ENCODE peak calls at places on chromosomes 16 and 17, in four cellular contexts. K is K562, X is GM12878, M is H1. L is an unnamed sample.

GRCh38 chr17:37671813-37672544 is 28.7 kb upstream of the DDX52 start:
- DNase-seq in X (no peak), M (no peak), K (no peak), L (no peak)

GRCh38 chr16:13111747-13112146 is 210.3 kb downstream of the SHISA9 start:
- DNase-seq in X (no peak), M (no peak), K (no peak), L (no peak)

GRCh38 chr17:45149669-45150603 is 1.7 kb downstream of the HEXIM1 start:
- DNase-seq in X (no peak), K (peak), M (no peak), L (no peak)

GRCh38 chr16:72109966-72110530 is 16.4 kb downstream of the DHX38 start:
- DNase-seq in X (no peak), M (no peak), K (no peak), L (no peak)

GRCh38 chr17:81483085-81483861 is 29.3 kb downstream of the ACTG1 start:
- DNase-seq in X (no peak), M (no peak), K (no peak), L (no peak)

GRCh38 chr16:86343733-86344585 is 166.4 kb upstream of the FOXF1 start:
- DNase-seq in K (no peak), X (no peak), M (no peak), L (no peak)

GRCh38 chr16:9738690-9739089 is 443.5 kb downstream of the GRIN2A start:
- DNase-seq in M (no peak), X (no peak), K (no peak), L (no peak)

GRCh38 chr16:12375341-12375740 is 398.8 kb downstream of the SNX29 start:
- DNase-seq in K (no peak), M (no peak), X (no peak), L (no peak)

GRCh38 chr17:12726131-12726530 is 60.4 kb downstream of the MYOCD start:
- DNase-seq in K (no peak), X (no peak), M (no peak), L (no peak)

GRCh38 chr16:14491831-14492529 is 138.1 kb downstream of the PARN start:
- DNase-seq in K (no peak), M (no peak), X (no peak), L (no peak)

GRCh38 chr16:26795184-26795583 is 271.5 kb upstream of the C16orf82 start:
- DNase-seq in M (peak), X (no peak), K (peak), L (no peak)

GRCh38 chr17:79742589-79742918 is 11.8 kb downstream of the ENPP7 start:
- DNase-seq in M (no peak), X (no peak), K (no peak), L (no peak)

GRCh38 chr16:19382084-19382801 is 35.4 kb upstream of the TMC5 start:
- DNase-seq in K (no peak), M (no peak), X (no peak), L (no peak)

GRCh38 chr17:78652024-78652423 is 74.8 kb upstream of the DNAH17 start:
- DNase-seq in K (no peak), M (no peak), X (no peak), L (no peak)

GRCh38 chr16:54366005-54366634 is 79.5 kb upstream of the IRX3 start:
- DNase-seq in M (no peak), K (no peak), X (no peak), L (no peak)

GRCh38 chr17:38325221-38325851 is 18.4 kb downstream of the GPR179 start:
- DNase-seq in M (no peak), K (no peak), X (no peak), L (no peak)

GRCh38 chr16:19879241-19879792 is 5.3 kb downstream of the GPRC5B start:
- DNase-seq in X (no peak), M (peak), K (no peak), L (no peak)

GRCh38 chr16:23909792-23910418 is 74.1 kb downstream of the PRKCB start:
- DNase-seq in K (no peak), M (no peak), X (no peak), L (no peak)

GRCh38 chr16:53224932-53225533 is 170.2 kb downstream of the CHD9 start:
- DNase-seq in M (no peak), X (no peak), K (peak), L (no peak)

GRCh38 chr16:82152641-82153094 is 17.4 kb downstream of the MPHOSPH6 start:
- DNase-seq in M (no peak), K (no peak), X (no peak), L (no peak)

GRCh38 chr16:10979717-10980601 is 35.6 kb downstream of the CLEC16A start:
- DNase-seq in K (no peak), M (no peak), X (no peak), L (no peak)

GRCh38 chr17:75511610-75512575 is 3.4 kb downstream of the CASKIN2 start:
- DNase-seq in K (peak), M (no peak), X (no peak), L (no peak)

GRCh38 chr16:4847774-4848587 is 700 bp downstream of the UBN1 start:
- DNase-seq in M (no peak), X (no peak), K (peak), L (no peak)

GRCh38 chr16:1347286-1347855 is 4.3 kb downstream of the TSR3 start:
- DNase-seq in X (no peak), M (no peak), K (no peak), L (no peak)

GRCh38 chr17:82948957-82949356 is 109.1 kb upstream of the ZNF750 start:
- DNase-seq in M (no peak), K (no peak), X (no peak), L (no peak)

GRCh38 chr17:29163563-29163962 is 16.6 kb downstream of the MYO18A start:
- DNase-seq in M (no peak), K (no peak), X (no peak), L (no peak)

GRCh38 chr17:15392326-15392739 is 50.9 kb upstream of the TEKT3 start:
- DNase-seq in M (no peak), K (no peak), X (no peak), L (no peak)

GRCh38 chr16:83441523-83441922 is 366.3 kb upstream of the HSBP1 start:
- DNase-seq in M (no peak), X (no peak), K (no peak), L (no peak)
- TF ChIP-seq POLR2AphosphoS5 in M (no peak), X (no peak), K (no peak), L (no peak)

GRCh38 chr17:36601303-36602029 is at the start of gene MRM1:
- DNase-seq in K (peak), M (peak), X (peak), L (peak)

GRCh38 chr17:36600477-36600876 is 906 bp upstream of the MRM1 start:
- DNase-seq in X (no peak), M (no peak), K (no peak), L (no peak)

GRCh38 chr17:36600936-36601302 is 464 bp upstream of the MRM1 start:
- DNase-seq in X (no peak), M (no peak), K (no peak), L (no peak)

GRCh38 chr17:36602924-36603384 is 1.6 kb downstream of the MRM1 start:
- DNase-seq in K (peak), M (no peak), X (peak), L (peak)

GRCh38 chr17:36602030-36602737 is 801 bp downstream of the MRM1 start:
- DNase-seq in X (no peak), K (no peak), M (no peak), L (no peak)
- TF ChIP-seq EGR1 in X (no peak), K (no peak), M (no peak), L (no peak)

GRCh38 chr17:9431620-9432019 is 144.0 kb downstream of the STX8 start:
- DNase-seq in M (no peak), K (no peak), X (no peak), L (no peak)
- TF ChIP-seq POLR2AphosphoS5 in M (no peak), K (no peak), X (no peak), L (no peak)

DNA sequence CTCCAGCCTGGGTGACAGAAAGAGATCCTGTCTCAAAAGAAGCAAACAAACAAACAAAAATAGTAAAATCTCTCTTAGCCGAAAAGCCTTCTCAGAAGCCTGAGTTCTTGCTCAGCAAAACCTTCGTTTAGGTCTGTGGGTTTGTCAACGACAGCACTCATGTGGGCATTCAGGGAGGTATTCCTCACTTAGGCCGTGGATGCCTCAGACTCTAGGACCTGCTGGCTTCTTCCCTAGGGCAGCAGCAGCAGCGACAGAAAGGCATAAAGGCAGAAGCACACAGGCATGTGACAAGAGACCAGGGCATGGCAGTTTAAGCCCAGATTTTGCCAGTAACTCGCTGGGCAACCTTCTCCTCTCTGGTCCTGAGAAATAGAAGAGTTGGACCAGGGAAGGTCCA is 17.1 kb upstream of the SLC39A11 start:
- DNase-seq in X (no peak), K (no peak), M (no peak), L (no peak)
- TF ChIP-seq EGR1 in X (no peak), K (no peak), M (no peak), L (no peak)

GRCh38 chr16:83774066-83774465 is 33.7 kb upstream of the HSBP1 start:
- DNase-seq in M (no peak), X (no peak), K (no peak), L (no peak)

GRCh38 chr16:83785455-83785854 is 22.3 kb upstream of the HSBP1 start:
- DNase-seq in X (no peak), K (peak), M (no peak), L (no peak)

GRCh38 chr16:83779881-83780280 is 27.9 kb upstream of the HSBP1 start:
- DNase-seq in K (no peak), M (no peak), X (no peak), L (no peak)
- TF ChIP-seq POLR2AphosphoS5 in K (no peak), M (no peak), X (no peak), L (no peak)

DNA sequence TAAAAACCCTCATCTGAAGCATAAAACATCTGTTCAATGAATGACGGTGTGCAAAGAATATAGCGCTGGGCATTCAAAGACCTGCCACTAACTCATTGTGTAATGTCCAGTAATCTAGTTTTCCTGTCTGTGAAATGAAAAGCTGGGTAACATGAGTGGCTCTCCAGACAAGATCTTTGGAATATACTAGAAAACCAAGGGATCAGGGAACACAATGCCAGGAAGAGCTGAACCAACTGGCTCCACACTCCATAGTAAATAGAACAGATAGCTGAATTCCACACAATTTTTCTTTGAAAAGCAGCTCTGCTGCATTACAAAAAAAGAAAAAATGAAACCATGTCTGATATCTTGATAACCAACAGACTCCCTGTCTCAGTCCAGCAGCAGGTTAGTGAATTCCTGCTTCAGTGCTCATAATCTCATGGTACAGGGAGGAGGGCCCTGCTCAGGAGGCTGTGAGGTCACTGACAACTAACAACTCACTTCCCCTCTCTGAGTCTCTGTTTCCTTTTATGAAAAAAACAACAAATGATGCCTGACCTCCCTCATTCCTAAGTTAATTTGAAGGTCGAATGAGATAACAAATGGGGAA is 97.1 kb downstream of the CDH11 start:
- DNase-seq in K (no peak), X (no peak), M (no peak), L (no peak)
- TF ChIP-seq EGR1 in K (no peak), X (no peak), M (no peak), L (no peak)

GRCh38 chr17:35540589-35541404 is 3.3 kb upstream of the SLFN12L start:
- DNase-seq in M (no peak), K (no peak), X (no peak), L (no peak)
- TF ChIP-seq POLR2AphosphoS5 in M (no peak), K (no peak), X (no peak), L (no peak)

DNA sequence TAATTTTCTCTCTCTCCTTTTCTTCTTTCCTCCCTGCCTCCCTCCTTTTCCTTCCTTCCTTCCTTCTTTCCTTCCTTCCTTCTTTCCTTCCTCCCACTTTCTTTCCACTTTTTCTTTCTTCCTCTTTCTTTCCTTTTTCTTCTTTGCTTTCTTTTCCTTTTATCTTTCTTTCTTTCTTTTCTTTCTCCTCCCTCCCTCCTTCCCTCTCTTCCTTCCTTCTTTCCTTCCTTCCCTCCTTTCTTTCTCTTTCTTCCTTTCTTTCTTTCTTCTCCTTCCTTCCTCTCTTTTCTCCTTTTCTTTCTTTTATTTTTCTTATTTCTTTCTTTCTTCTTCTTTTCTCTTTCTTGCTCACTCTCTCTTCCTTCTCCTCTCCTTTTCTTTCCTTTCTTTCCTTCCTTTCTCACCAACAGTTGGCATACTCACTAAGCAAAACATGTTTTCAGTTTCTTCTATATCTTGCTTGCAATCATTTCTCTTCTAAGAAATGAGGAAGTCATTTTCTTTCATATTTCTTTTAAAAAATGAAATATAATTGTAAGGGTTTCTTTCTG is 97.1 kb upstream of the MAF start:
- DNase-seq in M (no peak), X (no peak), K (no peak), L (no peak)
- TF ChIP-seq EGR1 in M (no peak), X (no peak), K (no peak), L (no peak)

GRCh38 chr16:56861092-56861610 is 3.9 kb upstream of the SLC12A3 start:
- DNase-seq in M (no peak), X (no peak), K (peak), L (no peak)
- TF ChIP-seq POLR2AphosphoS5 in M (no peak), X (no peak), K (no peak), L (no peak)

L was measured in HCT116.